ENCODE peak calls at places on chromosomes 16 and 17, in eight cellular contexts. One of them, this sample, is unnamed.
A peak's percentile ranks its signal among the peaks of the same experiment; 100 is the strongest.

GRCh38 chr17:50501054-50501453 is 7.2 kb upstream of the MYCBPAP start:
- DNase-seq in GM23248: peak; percentile 52
- DNase-seq in lung: no peak
- DNase-seq in upper lobe of right lung: no peak
- DNase-seq in A549: peak; percentile 54
- DNase-seq in psoas muscle: no peak
- DNase-seq in sigmoid colon: no peak
- DNase-seq in heart right ventricle: no peak
- DNase-seq in this sample: no peak

GRCh38 chr16:83211711-83212110 is 584.9 kb downstream of the CDH13 start:
- DNase-seq in GM23248: no peak
- DNase-seq in lung: no peak
- DNase-seq in upper lobe of right lung: no peak
- DNase-seq in A549: no peak
- DNase-seq in psoas muscle: no peak
- DNase-seq in sigmoid colon: no peak
- DNase-seq in heart right ventricle: no peak
- DNase-seq in this sample: no peak

GRCh38 chr16:47492036-47492427 is 30.9 kb downstream of the PHKB start:
- DNase-seq in GM23248: no peak
- DNase-seq in lung: no peak
- DNase-seq in upper lobe of right lung: no peak
- DNase-seq in A549: no peak
- DNase-seq in psoas muscle: no peak
- DNase-seq in sigmoid colon: no peak
- DNase-seq in heart right ventricle: no peak
- DNase-seq in this sample: no peak

GRCh38 chr17:32491371-32492280 is 4.8 kb downstream of the CDK5R1 start:
- DNase-seq in GM23248: no peak
- DNase-seq in lung: no peak
- DNase-seq in upper lobe of right lung: peak; percentile 60
- DNase-seq in A549: no peak
- DNase-seq in psoas muscle: no peak
- DNase-seq in sigmoid colon: no peak
- DNase-seq in heart right ventricle: no peak
- DNase-seq in this sample: no peak

GRCh38 chr17:19497616-19498015 is 36.0 kb upstream of the SLC47A1 start:
- DNase-seq in GM23248: peak; percentile 21
- DNase-seq in lung: no peak
- DNase-seq in upper lobe of right lung: no peak
- DNase-seq in A549: no peak
- DNase-seq in psoas muscle: no peak
- DNase-seq in sigmoid colon: no peak
- DNase-seq in heart right ventricle: no peak
- DNase-seq in this sample: no peak

GRCh38 chr17:2263183-2263954 is 40.2 kb downstream of the SMG6 start:
- DNase-seq in GM23248: no peak
- DNase-seq in lung: no peak
- DNase-seq in upper lobe of right lung: no peak
- DNase-seq in A549: no peak
- DNase-seq in psoas muscle: no peak
- DNase-seq in sigmoid colon: no peak
- DNase-seq in heart right ventricle: no peak
- DNase-seq in this sample: peak; percentile 15

GRCh38 chr17:55430531-55431228 is 9.0 kb upstream of the MMD start:
- DNase-seq in GM23248: peak; percentile 43
- DNase-seq in lung: no peak
- DNase-seq in upper lobe of right lung: no peak
- DNase-seq in A549: peak; percentile 50
- DNase-seq in psoas muscle: no peak
- DNase-seq in sigmoid colon: no peak
- DNase-seq in heart right ventricle: no peak
- DNase-seq in this sample: no peak

GRCh38 chr17:7931709-7932482 is at the start of the genes CNTROB and TRAPPC1:
- DNase-seq in GM23248: peak; percentile 99
- DNase-seq in lung: peak; percentile 100
- DNase-seq in upper lobe of right lung: peak; percentile 100
- DNase-seq in A549: peak; percentile 99
- DNase-seq in psoas muscle: peak; percentile 99
- DNase-seq in sigmoid colon: peak; percentile 100
- DNase-seq in heart right ventricle: peak; percentile 100
- DNase-seq in this sample: peak; percentile 99

GRCh38 chr16:23842137-23842600 is 6.4 kb downstream of the PRKCB start:
- DNase-seq in GM23248: no peak
- DNase-seq in lung: no peak
- DNase-seq in upper lobe of right lung: no peak
- DNase-seq in A549: no peak
- DNase-seq in psoas muscle: no peak
- DNase-seq in sigmoid colon: no peak
- DNase-seq in heart right ventricle: no peak
- DNase-seq in this sample: no peak

GRCh38 chr17:56074366-56074765 is 78.9 kb upstream of the ANKFN1 start:
- DNase-seq in GM23248: no peak
- DNase-seq in lung: no peak
- DNase-seq in upper lobe of right lung: no peak
- DNase-seq in A549: no peak
- DNase-seq in psoas muscle: no peak
- DNase-seq in sigmoid colon: no peak
- DNase-seq in heart right ventricle: no peak
- DNase-seq in this sample: no peak

DNA sequence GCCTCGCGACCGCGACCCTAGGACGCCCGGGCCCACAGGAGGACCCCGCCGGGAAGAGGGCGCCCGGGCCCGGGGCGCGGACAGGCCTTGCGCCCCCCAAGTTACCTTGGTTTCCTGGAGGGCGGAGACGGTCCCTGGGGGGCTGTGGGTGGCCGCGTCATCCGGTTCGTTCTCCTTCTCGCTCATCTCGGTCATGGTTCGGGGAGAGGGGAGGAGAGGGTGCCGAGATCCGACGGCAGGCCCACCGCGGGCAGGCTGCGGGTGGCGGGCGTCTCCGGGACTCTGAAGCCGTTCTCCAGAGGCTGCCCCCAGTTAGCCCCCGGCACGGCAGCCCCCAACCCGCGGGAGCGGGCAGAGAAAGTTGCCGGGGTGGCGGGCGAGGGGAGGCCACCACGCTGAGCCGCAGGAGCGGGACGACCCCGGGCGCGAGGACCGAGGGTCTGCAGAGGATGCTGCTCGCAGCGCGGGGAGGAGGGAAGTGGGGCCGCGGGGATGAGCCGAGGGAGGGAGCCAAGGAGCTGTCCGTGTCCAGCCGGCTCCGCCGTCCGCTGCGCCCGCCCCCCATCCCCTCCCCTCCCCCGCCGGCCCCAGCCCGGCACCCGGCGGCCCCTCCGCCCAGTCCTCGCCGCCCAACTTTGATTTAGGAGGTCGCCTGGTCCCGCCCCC is at the start of gene STAC2:
- DNase-seq in GM23248: peak; percentile 34
- DNase-seq in lung: no peak
- DNase-seq in upper lobe of right lung: no peak
- DNase-seq in A549: no peak
- DNase-seq in psoas muscle: no peak
- DNase-seq in sigmoid colon: no peak
- DNase-seq in heart right ventricle: no peak
- DNase-seq in this sample: no peak
- H3K4me3 ChIP-seq in GM23248: peak within 1 kb of the TSS; percentile 58
- H3K4me3 ChIP-seq in lung: no peak within 1 kb of the TSS
- H3K4me3 ChIP-seq in upper lobe of right lung: peak within 1 kb of the TSS; percentile 34
- H3K4me3 ChIP-seq in A549: peak within 1 kb of the TSS; percentile 46
- H3K4me3 ChIP-seq in psoas muscle: peak within 1 kb of the TSS; percentile 62
- H3K4me3 ChIP-seq in sigmoid colon: peak within 1 kb of the TSS; percentile 51
- H3K4me3 ChIP-seq in heart right ventricle: peak within 1 kb of the TSS; percentile 36
- H3K4me3 ChIP-seq in this sample: no peak within 1 kb of the TSS

DNA sequence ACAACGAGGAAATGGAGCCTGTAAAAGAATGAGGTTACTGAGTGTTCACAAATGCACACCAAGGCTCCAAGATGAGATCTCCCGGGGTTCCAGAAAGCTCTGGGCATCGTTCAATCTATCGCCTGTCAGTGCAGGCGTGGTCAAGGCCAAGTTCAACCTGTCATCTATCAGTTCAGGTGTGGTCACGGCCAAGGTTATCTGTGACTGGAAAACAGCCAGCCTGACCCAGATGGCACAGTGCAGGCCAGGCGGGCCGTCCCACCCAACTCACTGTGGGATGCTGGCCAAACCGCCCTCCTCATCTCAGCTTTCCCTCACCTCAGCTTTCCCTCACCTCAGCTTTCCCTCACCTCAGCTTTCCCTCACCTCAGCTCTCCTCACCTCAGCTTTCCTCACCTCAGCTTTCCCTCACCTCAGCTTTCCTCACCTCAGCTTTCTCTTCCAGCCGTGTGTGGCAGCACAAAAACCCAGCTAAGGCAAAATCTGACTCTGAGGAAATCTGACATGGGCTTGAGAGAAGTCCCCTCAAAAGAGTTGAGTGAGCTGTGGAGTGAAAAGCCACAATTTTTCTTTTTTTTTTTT is 2.4 kb downstream of the CHMP1A start:
- DNase-seq in GM23248: no peak
- DNase-seq in lung: no peak
- DNase-seq in upper lobe of right lung: no peak
- DNase-seq in A549: no peak
- DNase-seq in psoas muscle: no peak
- DNase-seq in sigmoid colon: no peak
- DNase-seq in heart right ventricle: no peak
- DNase-seq in this sample: no peak
- H3K27ac ChIP-seq in GM23248: no peak overlapping the region
- H3K27ac ChIP-seq in lung: no peak overlapping the region
- H3K27ac ChIP-seq in upper lobe of right lung: no peak overlapping the region
- H3K27ac ChIP-seq in A549: no peak overlapping the region
- H3K27ac ChIP-seq in psoas muscle: no peak overlapping the region
- H3K27ac ChIP-seq in sigmoid colon: no peak overlapping the region
- H3K27ac ChIP-seq in heart right ventricle: no peak overlapping the region
- H3K27ac ChIP-seq in this sample: no peak overlapping the region

GRCh38 chr17:78258323-78259229 is 27.1 kb downstream of the TMEM235 start:
- DNase-seq in GM23248: peak; percentile 13
- DNase-seq in lung: peak; percentile 69
- DNase-seq in upper lobe of right lung: peak; percentile 82
- DNase-seq in A549: no peak
- DNase-seq in psoas muscle: peak; percentile 59
- DNase-seq in sigmoid colon: no peak
- DNase-seq in heart right ventricle: peak; percentile 75
- DNase-seq in this sample: peak; percentile 79
- H3K4me1 ChIP-seq in GM23248: peaks cover 3% of the 10 kb centered on the region
- H3K4me1 ChIP-seq in lung: peaks cover 26% of the 10 kb centered on the region
- H3K4me1 ChIP-seq in upper lobe of right lung: peaks cover 36% of the 10 kb centered on the region
- H3K4me1 ChIP-seq in A549: peaks cover 4% of the 10 kb centered on the region
- H3K4me1 ChIP-seq in psoas muscle: peaks cover 3% of the 10 kb centered on the region
- H3K4me1 ChIP-seq in sigmoid colon: no peaks in the 10 kb centered on the region
- H3K4me1 ChIP-seq in heart right ventricle: peaks cover 2% of the 10 kb centered on the region
- H3K4me1 ChIP-seq in this sample: peaks cover 89% of the 10 kb centered on the region

GRCh38 chr17:45022288-45022648 is 29.2 kb downstream of the DCAKD start:
- DNase-seq in GM23248: no peak
- DNase-seq in lung: no peak
- DNase-seq in upper lobe of right lung: no peak
- DNase-seq in A549: no peak
- DNase-seq in psoas muscle: no peak
- DNase-seq in sigmoid colon: no peak
- DNase-seq in heart right ventricle: no peak
- DNase-seq in this sample: no peak
- H3K4me3 ChIP-seq in GM23248: peak overlapping the region; percentile 10
- H3K4me3 ChIP-seq in lung: no peak overlapping the region
- H3K4me3 ChIP-seq in upper lobe of right lung: no peak overlapping the region
- H3K4me3 ChIP-seq in A549: no peak overlapping the region
- H3K4me3 ChIP-seq in psoas muscle: peak overlapping the region; percentile 67
- H3K4me3 ChIP-seq in sigmoid colon: peak overlapping the region; percentile 49
- H3K4me3 ChIP-seq in heart right ventricle: no peak overlapping the region
- H3K4me3 ChIP-seq in this sample: no peak overlapping the region

GRCh38 chr16:4989391-4990006 is 31.4 kb downstream of the SEC14L5 start:
- DNase-seq in GM23248: no peak
- DNase-seq in lung: no peak
- DNase-seq in upper lobe of right lung: peak; percentile 5
- DNase-seq in A549: no peak
- DNase-seq in psoas muscle: no peak
- DNase-seq in sigmoid colon: no peak
- DNase-seq in heart right ventricle: no peak
- DNase-seq in this sample: no peak

GRCh38 chr16:4988647-4989046 is 30.5 kb downstream of the SEC14L5 start:
- DNase-seq in GM23248: no peak
- DNase-seq in lung: no peak
- DNase-seq in upper lobe of right lung: peak; percentile 17
- DNase-seq in A549: no peak
- DNase-seq in psoas muscle: no peak
- DNase-seq in sigmoid colon: no peak
- DNase-seq in heart right ventricle: no peak
- DNase-seq in this sample: no peak

GRCh38 chr16:4984174-4985000 is 26.3 kb downstream of the SEC14L5 start:
- DNase-seq in GM23248: peak; percentile 9
- DNase-seq in lung: no peak
- DNase-seq in upper lobe of right lung: no peak
- DNase-seq in A549: no peak
- DNase-seq in psoas muscle: no peak
- DNase-seq in sigmoid colon: no peak
- DNase-seq in heart right ventricle: no peak
- DNase-seq in this sample: no peak

GRCh38 chr16:4987580-4988374 is 29.6 kb downstream of the SEC14L5 start:
- DNase-seq in GM23248: no peak
- DNase-seq in lung: no peak
- DNase-seq in upper lobe of right lung: peak; percentile 57
- DNase-seq in A549: peak; percentile 33
- DNase-seq in psoas muscle: no peak
- DNase-seq in sigmoid colon: no peak
- DNase-seq in heart right ventricle: no peak
- DNase-seq in this sample: no peak

DNA sequence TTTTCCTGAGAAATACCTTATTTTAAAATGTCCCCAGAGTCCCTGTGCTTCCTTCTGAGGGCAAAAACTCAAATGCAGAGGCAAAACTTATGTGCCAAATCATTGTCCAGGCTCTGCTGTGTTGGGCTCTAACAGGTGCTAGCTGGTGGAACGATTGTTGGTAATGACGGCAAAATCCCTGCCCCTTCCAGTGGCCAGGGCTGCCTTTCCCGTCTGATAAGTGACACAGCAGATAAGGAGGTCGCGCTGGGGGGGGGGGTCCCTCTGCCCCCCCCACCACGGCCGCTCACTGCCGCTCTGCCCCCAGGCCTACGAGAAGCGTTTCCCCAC is 29.1 kb downstream of the SEC14L5 start:
- DNase-seq in GM23248: no peak
- DNase-seq in lung: no peak
- DNase-seq in upper lobe of right lung: no peak
- DNase-seq in A549: no peak
- DNase-seq in psoas muscle: no peak
- DNase-seq in sigmoid colon: no peak
- DNase-seq in heart right ventricle: no peak
- DNase-seq in this sample: no peak
- H3K27ac ChIP-seq in GM23248: no peak overlapping the region
- H3K27ac ChIP-seq in lung: no peak overlapping the region
- H3K27ac ChIP-seq in upper lobe of right lung: no peak overlapping the region
- H3K27ac ChIP-seq in A549: no peak overlapping the region
- H3K27ac ChIP-seq in psoas muscle: no peak overlapping the region
- H3K27ac ChIP-seq in sigmoid colon: no peak overlapping the region
- H3K27ac ChIP-seq in heart right ventricle: no peak overlapping the region
- H3K27ac ChIP-seq in this sample: no peak overlapping the region

This sample was measured in CD4-positive, alpha-beta memory T cell.